ENCODE peak calls at places on chromosomes 4 and X, in four cellular contexts. One of them, this sample, is unnamed.

GRCh38 chr4:76993787-76994641 is 44.5 kb downstream of the SEPTIN11 start:
- DNase-seq in heart left ventricle: no peak
- DNase-seq in breast epithelium: no peak
- DNase-seq in stomach: no peak
- DNase-seq in this sample: no peak

GRCh38 chr4:40524642-40525041 is 105.0 kb downstream of the RBM47 start:
- DNase-seq in heart left ventricle: peak; percentile 19
- DNase-seq in stomach: peak; percentile 32
- DNase-seq in breast epithelium: no peak
- DNase-seq in this sample: no peak

GRCh38 chr4:4574052-4574451 is 32.2 kb upstream of the STX18 start:
- DNase-seq in stomach: no peak
- DNase-seq in heart left ventricle: no peak
- DNase-seq in breast epithelium: no peak
- DNase-seq in this sample: no peak

GRCh38 chrX:86946569-86946968 is 571.0 kb upstream of the KLHL4 start:
- DNase-seq in stomach: no peak
- DNase-seq in heart left ventricle: no peak
- DNase-seq in breast epithelium: no peak
- DNase-seq in this sample: no peak

GRCh38 chrX:10173331-10173900 is 16.6 kb downstream of the CLCN4 start:
- DNase-seq in stomach: peak; percentile 35
- DNase-seq in heart left ventricle: peak; percentile 61
- DNase-seq in breast epithelium: peak; percentile 55
- DNase-seq in this sample: no peak

GRCh38 chr4:119093042-119093827 is 42.4 kb upstream of the MYOZ2 start:
- DNase-seq in stomach: peak; percentile 36
- DNase-seq in heart left ventricle: no peak
- DNase-seq in breast epithelium: no peak
- DNase-seq in this sample: no peak

GRCh38 chrX:150486011-150486410 is 82.4 kb upstream of the MTM1 start:
- DNase-seq in breast epithelium: no peak
- DNase-seq in stomach: peak; percentile 62
- DNase-seq in heart left ventricle: peak; percentile 39
- DNase-seq in this sample: no peak

GRCh38 chr4:7167706-7168105 is 24.6 kb upstream of the SORCS2 start:
- DNase-seq in heart left ventricle: no peak
- DNase-seq in breast epithelium: no peak
- DNase-seq in stomach: no peak
- DNase-seq in this sample: no peak

GRCh38 chr4:74433541-74434172 is 11.3 kb upstream of the AREG start:
- DNase-seq in breast epithelium: no peak
- DNase-seq in heart left ventricle: no peak
- DNase-seq in stomach: no peak
- DNase-seq in this sample: no peak

GRCh38 chrX:134144231-134144630 is 92.8 kb upstream of the CCDC160 start:
- DNase-seq in heart left ventricle: no peak
- DNase-seq in stomach: no peak
- DNase-seq in breast epithelium: no peak
- DNase-seq in this sample: no peak

GRCh38 chrX:29792335-29792734 is 423.0 kb upstream of the MAGEB2 start:
- DNase-seq in heart left ventricle: no peak
- DNase-seq in breast epithelium: no peak
- DNase-seq in stomach: no peak
- DNase-seq in this sample: no peak

GRCh38 chrX:17527135-17527701 is 152.2 kb downstream of the NHS start:
- DNase-seq in breast epithelium: no peak
- DNase-seq in heart left ventricle: peak; percentile 45
- DNase-seq in stomach: peak; percentile 61
- DNase-seq in this sample: no peak

GRCh38 chrX:153499258-153499657 is 4.5 kb downstream of the BGN start:
- DNase-seq in breast epithelium: no peak
- DNase-seq in heart left ventricle: no peak
- DNase-seq in stomach: no peak
- DNase-seq in this sample: no peak

GRCh38 chr4:37737456-37737855 is 51.3 kb upstream of the RELL1 start:
- DNase-seq in stomach: no peak
- DNase-seq in breast epithelium: no peak
- DNase-seq in heart left ventricle: no peak
- DNase-seq in this sample: no peak

GRCh38 chr4:28287837-28288236 is 1427.2 kb downstream of the STIM2 start:
- DNase-seq in heart left ventricle: no peak
- DNase-seq in breast epithelium: no peak
- DNase-seq in stomach: no peak
- DNase-seq in this sample: no peak

GRCh38 chrX:11664211-11664888 is 1.4 kb downstream of the ARHGAP6 start:
- DNase-seq in breast epithelium: no peak
- DNase-seq in heart left ventricle: peak; percentile 14
- DNase-seq in stomach: no peak
- DNase-seq in this sample: no peak

GRCh38 chr4:185137233-185137925 is 5.7 kb upstream of the SLC25A4 start:
- DNase-seq in heart left ventricle: peak; percentile 23
- DNase-seq in breast epithelium: no peak
- DNase-seq in stomach: no peak
- DNase-seq in this sample: peak; percentile 75

GRCh38 chr4:123750044-123750443 is 353.4 kb downstream of the SPRY1 start:
- DNase-seq in stomach: no peak
- DNase-seq in heart left ventricle: no peak
- DNase-seq in breast epithelium: no peak
- DNase-seq in this sample: no peak

GRCh38 chr4:37470243-37470642 is 215.9 kb downstream of the RELL1 start:
- DNase-seq in stomach: no peak
- DNase-seq in heart left ventricle: no peak
- DNase-seq in breast epithelium: no peak
- DNase-seq in this sample: no peak

GRCh38 chr4:184331155-184331995 is 113.7 kb upstream of the ENPP6 start:
- DNase-seq in stomach: peak; percentile 90
- DNase-seq in breast epithelium: peak; percentile 78
- DNase-seq in heart left ventricle: no peak
- DNase-seq in this sample: no peak

GRCh38 chr4:123127218-123127617 is 204.8 kb upstream of the NUDT6 start:
- DNase-seq in heart left ventricle: no peak
- DNase-seq in stomach: no peak
- DNase-seq in breast epithelium: no peak
- DNase-seq in this sample: no peak

GRCh38 chr4:133147922-133148689 is 988 bp upstream of the PCDH10 start:
- DNase-seq in heart left ventricle: no peak
- DNase-seq in stomach: no peak
- DNase-seq in breast epithelium: no peak
- DNase-seq in this sample: no peak

GRCh38 chrX:101357166-101357795 is 8.7 kb upstream of the TIMM8A start:
- DNase-seq in breast epithelium: no peak
- DNase-seq in heart left ventricle: no peak
- DNase-seq in stomach: no peak
- DNase-seq in this sample: no peak
- TF ChIP-seq CTCF in breast epithelium: no peak
- TF ChIP-seq CTCF in heart left ventricle: no peak
- TF ChIP-seq CTCF in stomach: no peak
- TF ChIP-seq CTCF in this sample: peak; percentile 18

DNA sequence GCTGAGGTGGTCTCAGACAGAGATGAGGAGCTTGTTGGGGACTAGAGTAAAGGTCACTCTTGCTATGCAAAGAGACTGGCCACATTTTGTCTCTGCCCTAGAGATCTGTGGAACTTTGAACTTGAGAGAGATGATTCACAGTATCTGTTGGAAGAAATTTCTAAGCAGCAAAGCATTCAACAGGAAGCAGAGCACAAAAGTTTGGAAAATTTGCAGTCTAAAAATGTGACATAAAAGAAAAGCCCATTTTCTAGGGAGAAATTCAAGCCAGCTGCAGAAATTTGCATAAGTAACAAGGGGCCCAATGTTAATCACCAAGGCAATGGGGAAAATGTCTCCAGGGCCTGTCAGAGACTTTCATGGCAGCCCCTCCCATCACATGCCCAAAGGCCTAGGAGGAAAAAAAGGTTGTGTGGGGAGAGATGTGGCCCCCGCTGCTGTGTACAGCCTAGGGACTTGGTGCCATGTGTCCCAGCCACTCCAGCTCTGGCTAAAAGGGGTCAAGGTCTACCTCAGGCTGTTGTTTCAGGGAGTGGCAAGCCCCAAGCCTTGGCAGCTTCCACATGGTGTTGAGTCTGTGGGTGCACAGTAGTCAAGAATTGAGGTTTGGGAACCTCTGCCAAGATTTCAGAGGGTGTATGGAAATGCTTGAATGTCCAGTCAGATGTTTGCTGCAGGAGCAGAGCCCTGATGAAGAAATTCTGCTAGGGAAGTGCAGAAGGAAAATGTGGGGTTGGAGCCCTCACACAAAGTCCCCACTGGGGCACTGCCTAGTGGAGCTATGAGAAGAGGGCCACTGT is 262.8 kb downstream of the DKK2 start:
- DNase-seq in breast epithelium: no peak
- DNase-seq in stomach: no peak
- DNase-seq in heart left ventricle: no peak
- DNase-seq in this sample: no peak
- TF ChIP-seq POLR2A in breast epithelium: no peak
- TF ChIP-seq POLR2A in stomach: no peak
- TF ChIP-seq POLR2A in heart left ventricle: no peak
- TF ChIP-seq POLR2A in this sample: no peak

GRCh38 chrX:123906557-123907316 is 46.9 kb downstream of the XIAP start:
- DNase-seq in breast epithelium: no peak
- DNase-seq in stomach: no peak
- DNase-seq in heart left ventricle: no peak
- DNase-seq in this sample: no peak
- H3K27ac ChIP-seq in breast epithelium: no peak overlapping the region
- H3K27ac ChIP-seq in stomach: no peak overlapping the region
- H3K27ac ChIP-seq in heart left ventricle: no peak overlapping the region
- H3K27ac ChIP-seq in this sample: no peak overlapping the region

DNA sequence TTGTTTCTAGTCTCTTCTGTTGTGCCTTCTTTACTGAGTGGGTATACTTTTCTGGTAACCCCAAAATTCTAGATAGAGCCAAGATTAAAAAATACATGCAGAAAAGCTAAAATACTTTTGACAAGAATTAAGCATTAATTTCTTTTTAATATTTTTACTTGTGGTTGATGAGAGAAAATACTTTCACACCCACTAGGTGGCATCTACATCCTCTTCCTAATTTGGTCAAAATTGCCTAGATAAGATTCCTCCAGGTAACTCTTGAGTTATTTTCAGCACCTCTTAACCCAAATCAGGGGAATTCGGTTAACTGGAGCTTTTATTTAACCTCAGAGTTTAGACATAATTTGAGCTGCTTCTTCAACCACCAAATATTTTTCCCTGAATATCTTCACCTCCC is 28.4 kb upstream of the COX7B2 start:
- DNase-seq in breast epithelium: no peak
- DNase-seq in heart left ventricle: no peak
- DNase-seq in stomach: no peak
- DNase-seq in this sample: no peak
- TF ChIP-seq CTCF in breast epithelium: no peak
- TF ChIP-seq CTCF in heart left ventricle: no peak
- TF ChIP-seq CTCF in stomach: no peak
- TF ChIP-seq CTCF in this sample: no peak

This sample was measured in esophagus muscularis mucosa.